ENCODE peak calls at places on chromosomes 2 and 18, in five cellular contexts. A is IMR-90, K is hepatocyte, F is HCT116, E is trophoblast cell. Q is an unnamed sample.

GRCh38 chr18:8839285-8839684 is 133.9 kb downstream of the MTCL1 start:
- DNase-seq in A (no peak), E (no peak), F (no peak), K (no peak), Q (peak; percentile 76)

GRCh38 chr18:23258566-23259265 is 123.4 kb downstream of the CABLES1 start:
- DNase-seq in A (no peak), E (peak; percentile 69), K (no peak), F (no peak), Q (no peak)

GRCh38 chr2:223855426-223855825 is 18.0 kb upstream of the AP1S3 start:
- DNase-seq in A (peak; percentile 87), F (no peak), E (peak; percentile 91), K (no peak), Q (peak; percentile 59)

GRCh38 chr2:37630778-37631177 is 40.7 kb downstream of the CDC42EP3 start:
- DNase-seq in E (no peak), F (no peak), A (no peak), K (no peak), Q (no peak)

GRCh38 chr2:181164699-181165098 is 184.3 kb downstream of the UBE2E3 start:
- DNase-seq in E (no peak), A (no peak), F (no peak), K (no peak), Q (no peak)

GRCh38 chr2:1651131-1652066 is 92.9 kb downstream of the PXDN start:
- DNase-seq in E (no peak), F (no peak), K (no peak), A (no peak), Q (peak; percentile 44)

GRCh38 chr2:33384562-33384961 is 91.9 kb upstream of the RASGRP3 start:
- DNase-seq in K (no peak), F (no peak), E (no peak), A (no peak), Q (no peak)

GRCh38 chr2:98896416-98896815 is 39.6 kb downstream of the CRACDL start:
- DNase-seq in F (no peak), E (no peak), A (no peak), K (no peak), Q (no peak)

GRCh38 chr18:28999711-29000110 is 822.8 kb upstream of the CDH2 start:
- DNase-seq in K (no peak), F (no peak), A (peak; percentile 59), E (no peak), Q (no peak)

GRCh38 chr2:170814551-170815245 is 2.0 kb upstream of the GAD1 start:
- DNase-seq in A (no peak), F (no peak), K (no peak), E (no peak), Q (no peak)

GRCh38 chr2:109507217-109507616 is 106.5 kb downstream of the SEPTIN10 start:
- DNase-seq in K (no peak), A (no peak), E (no peak), F (no peak), Q (no peak)

GRCh38 chr2:217711236-217711635 is 291.6 kb downstream of the TNS1 start:
- DNase-seq in A (peak; percentile 92), K (no peak), E (no peak), F (no peak), Q (peak; percentile 89)

GRCh38 chr2:202030676-202031075 is 3.0 kb upstream of the FZD7 start:
- DNase-seq in K (no peak), E (no peak), A (peak; percentile 92), F (no peak), Q (no peak)

GRCh38 chr18:48493856-48494255 is 45.0 kb upstream of the CTIF start:
- DNase-seq in K (no peak), F (no peak), A (peak; percentile 49), E (no peak), Q (peak; percentile 66)

GRCh38 chr18:10354241-10354811 is 100.1 kb upstream of the APCDD1 start:
- DNase-seq in A (peak; percentile 7), E (no peak), F (no peak), K (no peak), Q (no peak)

GRCh38 chr2:24183369-24184069 is 8.7 kb downstream of the FAM228A start:
- DNase-seq in K (no peak), F (no peak), E (no peak), A (peak; percentile 28), Q (no peak)

GRCh38 chr2:88735133-88735532 is 43.7 kb downstream of the RPIA start:
- DNase-seq in F (no peak), A (no peak), K (no peak), E (no peak), Q (no peak)

GRCh38 chr2:44168684-44169154 is at the start of gene PPM1B:
- DNase-seq in K (peak; percentile 100), E (no peak), F (no peak), A (no peak), Q (no peak)

GRCh38 chr2:180734382-180734781 is 246.0 kb upstream of the UBE2E3 start:
- DNase-seq in F (no peak), A (no peak), K (no peak), E (no peak), Q (no peak)

GRCh38 chr2:142777742-142778141 is 99.7 kb upstream of the KYNU start:
- DNase-seq in K (no peak), A (no peak), F (no peak), E (no peak), Q (no peak)

GRCh38 chr2:101710690-101711318 is 13.3 kb downstream of the MAP4K4 start:
- DNase-seq in F (no peak), E (no peak), K (no peak), A (peak; percentile 65), Q (peak; percentile 39)

GRCh38 chr2:34096552-34097171 is 497.6 kb upstream of the FAM98A start:
- DNase-seq in F (peak; percentile 32), E (peak; percentile 81), A (peak; percentile 56), K (peak; percentile 88), Q (peak; percentile 77)

GRCh38 chr2:46780801-46781445 is 134.7 kb downstream of the MCFD2 start:
- DNase-seq in A (peak; percentile 56), F (no peak), K (peak; percentile 49), E (peak; percentile 7), Q (peak; percentile 57)

GRCh38 chr18:48038636-48039035 is 108.2 kb upstream of the SMAD2 start:
- DNase-seq in A (no peak), E (no peak), K (no peak), F (no peak), Q (no peak)

GRCh38 chr2:167177196-167177595 is 288.9 kb downstream of the XIRP2 start:
- DNase-seq in K (no peak), A (peak; percentile 54), F (no peak), E (no peak), Q (peak; percentile 67)

GRCh38 chr2:226489765-226490164 is 309.9 kb downstream of the IRS1 start:
- DNase-seq in A (peak; percentile 94), F (no peak), K (no peak), E (no peak), Q (peak; percentile 88)

GRCh38 chr18:62710417-62710816 is 4.9 kb upstream of the PHLPP1 start:
- DNase-seq in F (no peak), E (peak; percentile 29), K (no peak), A (peak; percentile 33), Q (peak; percentile 49)

GRCh38 chr2:166117491-166117890 is 10.3 kb downstream of the SCN1A start:
- DNase-seq in A (no peak), E (no peak), F (no peak), K (no peak), Q (no peak)

GRCh38 chr2:241937297-241937696 is 67.8 kb downstream of the RTP5 start:
- DNase-seq in A (no peak), F (no peak), K (no peak), E (no peak), Q (no peak)

GRCh38 chr2:72092099-72092498 is 55.6 kb downstream of the CYP26B1 start:
- DNase-seq in E (no peak), A (no peak), F (no peak), K (no peak), Q (no peak)

GRCh38 chr2:98823196-98824166 is 92.5 kb upstream of the MGAT4A start:
- DNase-seq in E (peak; percentile 26), A (no peak), F (no peak), K (no peak), Q (no peak)

GRCh38 chr2:174606336-174606735 is 8.7 kb upstream of the WIPF1 start:
- DNase-seq in E (peak; percentile 55), A (peak; percentile 93), F (no peak), K (peak; percentile 73), Q (peak; percentile 84)

GRCh38 chr2:79564065-79564464 is 51.2 kb downstream of the CTNNA2 start:
- DNase-seq in E (no peak), K (no peak), A (no peak), F (no peak), Q (no peak)

DNA sequence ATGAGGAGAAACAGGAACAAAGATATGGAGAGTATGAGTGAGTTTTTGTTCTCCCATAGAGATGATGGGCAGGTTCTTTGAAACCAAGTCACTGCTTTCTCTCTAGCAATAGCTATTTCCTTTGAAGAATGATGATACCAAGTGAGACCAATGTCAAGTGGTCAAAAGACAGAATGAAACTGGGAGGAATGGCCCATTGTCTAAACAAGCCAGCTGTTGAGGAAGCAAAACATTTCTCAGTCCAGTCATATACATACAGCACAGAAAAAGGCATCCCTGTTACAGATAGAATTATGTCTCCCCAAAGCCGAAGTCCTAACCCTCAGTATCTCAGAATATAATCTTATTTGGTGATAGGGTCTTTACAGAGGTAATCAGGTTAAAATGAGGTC is 66.1 kb upstream of the EPC2 start:
- DNase-seq in E (no peak), A (no peak), F (no peak), K (no peak), Q (no peak)
- H2AFZ ChIP-seq in E (no peak overlapping the region), A (no peak overlapping the region), F (no peak overlapping the region), K (no peak overlapping the region), Q (no peak overlapping the region)

DNA sequence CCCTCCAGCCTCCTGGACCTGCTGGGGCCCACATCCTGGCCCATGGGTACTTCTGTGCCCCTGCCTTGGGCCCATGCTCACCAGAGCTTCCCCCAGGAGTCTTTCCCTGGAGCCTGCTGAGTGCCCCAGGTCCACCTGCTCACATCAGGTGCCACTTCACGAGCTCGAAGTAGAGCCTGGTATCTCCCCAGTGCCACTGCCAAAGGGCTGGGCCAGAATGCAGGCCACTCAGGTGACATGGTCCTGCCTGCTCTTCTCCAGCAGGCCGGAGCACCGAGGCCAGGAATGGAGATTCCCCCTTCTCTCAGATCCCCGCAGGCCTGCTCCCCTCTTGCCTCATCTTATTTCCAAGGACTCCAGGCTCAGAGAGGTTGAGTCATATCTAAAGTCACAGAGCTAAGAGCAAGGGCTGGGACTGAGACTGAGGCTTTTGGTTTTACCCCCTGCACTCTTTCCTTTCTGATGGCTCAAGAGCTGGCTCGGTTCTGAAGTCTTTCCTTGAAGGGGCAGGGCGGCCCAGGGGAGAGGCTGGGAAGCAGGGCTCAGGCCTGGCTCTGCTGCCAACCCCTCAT is 79.2 kb downstream of the HS1BP3 start:
- DNase-seq in E (no peak), F (no peak), K (no peak), A (no peak), Q (no peak)
- H3K4me1 ChIP-seq in E (peaks cover 57% of the 10 kb centered on the region), F (peaks cover 16% of the 10 kb centered on the region), K (peaks cover 10% of the 10 kb centered on the region), A (peaks cover 8% of the 10 kb centered on the region), Q (peaks cover 5% of the 10 kb centered on the region)

GRCh38 chr2:168992026-168992425 is 39.1 kb downstream of the ABCB11 start:
- DNase-seq in F (no peak), E (peak; percentile 69), K (no peak), A (peak; percentile 5), Q (no peak)
- H2AFZ ChIP-seq in F (no peak overlapping the region), E (no peak overlapping the region), K (no peak overlapping the region), A (no peak overlapping the region), Q (no peak overlapping the region)

DNA sequence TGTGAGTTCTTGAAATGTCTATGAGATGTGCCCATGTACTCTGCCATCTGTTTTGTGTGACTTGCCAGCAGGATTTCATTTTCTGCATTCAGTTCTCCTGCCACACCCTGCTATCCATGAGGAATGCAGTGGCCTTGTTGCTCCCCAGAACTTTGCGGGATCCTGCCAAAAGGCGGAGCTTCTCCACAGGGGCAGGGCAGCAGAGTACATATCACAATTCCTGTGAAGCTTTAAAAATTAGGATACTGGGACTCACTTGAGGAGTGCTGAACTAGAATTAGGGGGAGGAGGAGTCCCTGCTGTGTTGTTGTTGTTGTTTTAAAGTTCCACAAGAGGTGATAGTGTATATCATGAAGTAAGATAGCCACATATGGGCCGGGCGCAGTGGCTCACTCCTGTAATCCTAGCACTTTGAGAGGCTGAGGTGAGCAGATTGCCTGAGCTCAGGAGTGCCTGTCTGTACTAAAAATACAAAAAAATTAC is 76.4 kb downstream of the TANC1 start:
- DNase-seq in A (no peak), F (no peak), E (no peak), K (no peak), Q (peak; percentile 62)
- H3K4me1 ChIP-seq in A (peaks cover 20% of the 10 kb centered on the region), F (peaks cover 11% of the 10 kb centered on the region), E (no peaks in the 10 kb centered on the region), K (no peaks in the 10 kb centered on the region), Q (peaks cover 12% of the 10 kb centered on the region)